ENCODE peak calls at places on chromosome 12, in six cellular contexts. P is heart left ventricle, E is cardiac muscle cell, K is A549, W is foreskin keratinocyte, A is astrocyte. B is an unnamed sample.
A peak's percentile ranks its signal among the peaks of the same experiment; 100 is the strongest.

GRCh38 chr12:57622293-57623245 is 10.4 kb downstream of the B4GALNT1 start:
- DNase-seq in P (no peak), E (no peak), K (no peak), W (no peak), A (no peak), B (no peak)

GRCh38 chr12:89230376-89231101 is 121.8 kb downstream of the DUSP6 start:
- DNase-seq in P (no peak), E (no peak), K (no peak), W (peak; percentile 69), A (no peak), B (no peak)

GRCh38 chr12:65093571-65093970 is 27.5 kb downstream of the WIF1 start:
- DNase-seq in P (no peak), E (no peak), K (no peak), W (no peak), A (no peak), B (no peak)

GRCh38 chr12:122174155-122174845 is at the start of gene IL31:
- DNase-seq in P (no peak), E (no peak), K (no peak), W (no peak), A (no peak), B (no peak)

GRCh38 chr12:56300644-56301464 is 724 bp upstream of the CS start:
- DNase-seq in P (no peak), E (no peak), K (no peak), W (no peak), A (no peak), B (no peak)

GRCh38 chr12:3049596-3050314 is 27.4 kb upstream of the TSPAN9 start:
- DNase-seq in P (no peak), E (no peak), K (no peak), W (no peak), A (no peak), B (no peak)

GRCh38 chr12:45475594-45475993 is 253.9 kb upstream of the ARID2 start:
- DNase-seq in P (no peak), E (no peak), K (no peak), W (peak; percentile 77), A (no peak), B (no peak)

GRCh38 chr12:45232771-45233372 is 17.0 kb downstream of the ANO6 start:
- DNase-seq in P (peak; percentile 28), E (no peak), K (peak; percentile 92), W (peak; percentile 98), A (peak; percentile 98), B (peak; percentile 95)

GRCh38 chr12:4117386-4118016 is 156.1 kb upstream of the CCND2 start:
- DNase-seq in P (no peak), E (no peak), K (no peak), W (no peak), A (no peak), B (no peak)

DNA sequence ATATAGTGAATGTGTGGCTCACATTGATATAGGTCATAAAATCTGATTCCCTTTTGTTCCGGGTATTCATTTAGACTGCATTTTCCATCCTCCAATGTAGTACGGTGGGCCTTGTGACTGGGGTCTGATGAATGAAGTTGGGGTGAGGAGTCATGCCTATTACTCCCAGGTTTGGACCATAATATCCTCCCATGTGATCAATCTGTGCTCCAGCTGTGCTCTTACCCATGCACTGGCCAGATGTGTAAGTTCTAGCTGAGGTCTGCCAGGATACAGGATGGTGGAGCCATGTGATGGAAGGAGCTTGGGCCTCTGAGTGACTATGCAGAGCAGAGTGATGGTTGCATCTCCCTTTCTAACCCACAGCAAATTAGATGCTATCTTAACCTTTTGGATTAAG is 1034.0 kb upstream of the TMEM132C start:
- DNase-seq in P (no peak), E (no peak), K (no peak), W (no peak), A (no peak), B (no peak)
- H3K27ac ChIP-seq in P (no peak overlapping the region), E (no peak overlapping the region), K (no peak overlapping the region), W (no peak overlapping the region), A (no peak overlapping the region), B (peak overlapping the region; percentile 95)

GRCh38 chr12:9864913-9865675 is 4.1 kb downstream of the CLEC2B start:
- DNase-seq in P (no peak), E (no peak), K (no peak), W (no peak), A (no peak), B (no peak)
- H3K27ac ChIP-seq in P (no peak overlapping the region), E (no peak overlapping the region), K (no peak overlapping the region), W (no peak overlapping the region), A (no peak overlapping the region), B (no peak overlapping the region)

DNA sequence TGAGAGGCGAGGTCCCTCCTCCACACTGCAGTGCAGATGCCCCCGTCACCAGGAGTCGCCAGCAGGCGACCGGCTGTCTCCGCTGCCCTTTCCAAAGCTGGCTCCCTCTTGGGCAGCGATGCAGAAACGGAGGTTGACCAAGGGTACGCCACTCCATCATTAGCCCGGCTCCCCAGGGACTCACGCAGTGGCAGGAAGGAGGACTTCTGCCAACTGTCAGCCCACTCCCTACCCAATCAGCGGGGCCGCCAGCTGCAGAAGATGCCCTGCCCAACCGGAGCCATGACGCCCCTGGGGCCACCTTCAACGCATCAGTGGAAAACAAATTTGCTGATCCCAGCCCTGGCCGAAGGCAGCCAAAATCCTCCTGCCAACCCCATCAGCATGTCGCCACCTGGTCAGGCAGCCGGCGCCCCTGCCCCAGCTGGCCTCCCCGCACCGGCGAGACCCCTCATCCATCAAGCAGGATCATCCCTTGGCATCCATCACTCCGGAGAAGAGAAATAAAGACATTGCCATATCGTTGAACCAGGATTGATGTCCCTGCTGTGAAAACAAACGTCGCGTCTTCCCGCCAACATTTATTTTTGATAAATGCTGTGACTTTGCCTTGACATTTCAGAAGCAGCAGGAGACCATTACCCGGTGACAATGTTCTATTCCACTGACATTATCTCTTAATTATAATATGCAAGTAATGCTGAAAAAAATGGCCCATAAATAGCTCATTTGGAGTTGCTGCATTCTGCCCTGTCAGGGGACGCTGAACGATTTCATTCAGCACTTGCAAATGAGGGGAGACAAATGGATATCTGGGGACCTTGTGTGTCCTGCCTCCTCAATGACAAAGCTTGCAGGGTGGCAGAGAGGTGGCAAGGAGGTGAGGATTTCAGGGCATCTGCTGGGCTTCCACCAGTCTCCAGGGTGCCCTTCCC is 105.1 kb downstream of the SCARB1 start:
- DNase-seq in P (no peak), E (no peak), K (no peak), W (no peak), A (no peak), B (no peak)
- H3K27ac ChIP-seq in P (no peak overlapping the region), E (no peak overlapping the region), K (peak overlapping the region; percentile 66), W (no peak overlapping the region), A (no peak overlapping the region), B (no peak overlapping the region)

GRCh38 chr12:6294156-6294532 is 16.3 kb upstream of the PLEKHG6 start:
- DNase-seq in P (no peak), E (no peak), K (no peak), W (no peak), A (no peak), B (no peak)
- H3K27ac ChIP-seq in P (no peak overlapping the region), E (no peak overlapping the region), K (peak overlapping the region; percentile 85), W (peak overlapping the region; percentile 48), A (no peak overlapping the region), B (peak overlapping the region; percentile 51)

GRCh38 chr12:116143883-116144266 is 133.6 kb downstream of the MED13L start:
- DNase-seq in P (no peak), E (peak; percentile 44), K (no peak), W (peak; percentile 59), A (peak; percentile 84), B (no peak)

GRCh38 chr12:116145451-116145850 is 132.0 kb downstream of the MED13L start:
- DNase-seq in P (no peak), E (no peak), K (no peak), W (no peak), A (no peak), B (no peak)

GRCh38 chr12:116144384-116144783 is 133.1 kb downstream of the MED13L start:
- DNase-seq in P (no peak), E (no peak), K (no peak), W (no peak), A (no peak), B (no peak)

GRCh38 chr12:116148844-116149243 is 128.6 kb downstream of the MED13L start:
- DNase-seq in P (no peak), E (no peak), K (no peak), W (no peak), A (no peak), B (no peak)

GRCh38 chr12:116146386-116146785 is 131.1 kb downstream of the MED13L start:
- DNase-seq in P (no peak), E (no peak), K (no peak), W (no peak), A (no peak), B (no peak)
- H3K27ac ChIP-seq in P (no peak overlapping the region), E (no peak overlapping the region), K (no peak overlapping the region), W (no peak overlapping the region), A (no peak overlapping the region), B (no peak overlapping the region)

GRCh38 chr12:25835385-25835784 is 123.1 kb upstream of the RASSF8 start:
- DNase-seq in P (no peak), E (no peak), K (no peak), W (no peak), A (peak; percentile 25), B (no peak)
- H3K27ac ChIP-seq in P (no peak overlapping the region), E (no peak overlapping the region), K (no peak overlapping the region), W (no peak overlapping the region), A (no peak overlapping the region), B (no peak overlapping the region)

DNA sequence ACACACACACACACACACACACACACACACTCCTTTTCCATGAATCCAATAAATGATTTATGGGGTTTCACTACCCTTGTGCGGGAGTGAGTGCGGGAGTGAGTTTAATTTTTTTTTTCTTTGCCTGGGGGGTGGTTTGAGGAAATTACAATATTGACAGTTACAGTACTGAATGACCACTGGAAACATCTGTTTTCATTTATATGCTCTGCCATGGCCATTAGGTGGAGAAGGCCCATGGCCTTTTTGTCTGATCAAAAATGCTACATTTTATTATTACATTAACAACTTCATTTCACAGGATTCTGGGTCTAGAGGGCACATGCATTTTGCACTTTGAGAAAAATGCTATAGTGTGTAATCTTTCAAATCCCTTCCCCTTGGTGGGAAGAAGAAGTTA is 5.9 kb downstream of the TBX3 start:
- DNase-seq in P (no peak), E (no peak), K (no peak), W (peak; percentile 23), A (no peak), B (no peak)
- H3K27ac ChIP-seq in P (no peak overlapping the region), E (peak overlapping the region; percentile 12), K (no peak overlapping the region), W (peak overlapping the region; percentile 44), A (no peak overlapping the region), B (peak overlapping the region; percentile 96)

GRCh38 chr12:46936042-46936441 is 110.2 kb upstream of the SLC38A4 start:
- DNase-seq in P (no peak), E (no peak), K (no peak), W (no peak), A (no peak), B (no peak)
- H3K27ac ChIP-seq in P (no peak overlapping the region), E (no peak overlapping the region), K (no peak overlapping the region), W (no peak overlapping the region), A (no peak overlapping the region), B (no peak overlapping the region)

GRCh38 chr12:100988278-100988625 is 193.7 kb downstream of the ANO4 start:
- DNase-seq in P (no peak), E (no peak), K (no peak), W (no peak), A (no peak), B (no peak)
- H3K27ac ChIP-seq in P (no peak overlapping the region), E (no peak overlapping the region), K (no peak overlapping the region), W (no peak overlapping the region), A (peak overlapping the region; percentile 20), B (no peak overlapping the region)

B was measured in epithelial cell of prostate.